ENCODE peak calls at places on chromosomes 5 and 9, in seven cellular contexts. L is choroid plexus epithelial cell, N is SK-N-SH, D is caudate nucleus, B is cardiac fibroblast, S is GM04504, E is NCI-H226. G is an unnamed sample.
A peak's percentile ranks its signal among the peaks of the same experiment; 100 is the strongest.

GRCh38 chr9:91033802-91034201 is 232.2 kb downstream of the SYK start:
- DNase-seq in L (no peak), N (no peak), D (no peak), B (peak; percentile 22), S (no peak), E (no peak), G (peak; percentile 4)

GRCh38 chr9:35792044-35792813 is 838 bp downstream of the NPR2 start:
- DNase-seq in L (no peak), N (no peak), D (no peak), B (no peak), S (no peak), E (no peak), G (no peak)

GRCh38 chr5:42784132-42784531 is 27.5 kb downstream of the CCDC152 start:
- DNase-seq in L (peak; percentile 5), N (no peak), D (no peak), B (peak; percentile 45), S (no peak), E (peak; percentile 9), G (no peak)

GRCh38 chr5:169576181-169576598 is 7.4 kb upstream of the SPDL1 start:
- DNase-seq in L (peak; percentile 71), N (no peak), D (no peak), B (peak; percentile 94), S (peak; percentile 88), E (peak; percentile 95), G (no peak)

GRCh38 chr9:129281506-129282145 is 103.6 kb upstream of the IER5L start:
- DNase-seq in L (no peak), N (no peak), D (no peak), B (no peak), S (no peak), E (no peak), G (no peak)

GRCh38 chr5:90932052-90932699 is 373.6 kb downstream of the ADGRV1 start:
- DNase-seq in L (peak; percentile 89), N (peak; percentile 77), D (no peak), B (peak; percentile 86), S (peak; percentile 32), E (peak; percentile 44), G (peak; percentile 44)

GRCh38 chr5:68231414-68232076 is 16.0 kb downstream of the PIK3R1 start:
- DNase-seq in L (no peak), N (no peak), D (no peak), B (no peak), S (no peak), E (no peak), G (no peak)

GRCh38 chr5:131382407-131383395 is 118.8 kb downstream of the CDC42SE2 start:
- DNase-seq in L (peak; percentile 86), N (peak; percentile 64), D (no peak), B (peak; percentile 73), S (no peak), E (peak; percentile 62), G (peak; percentile 50)

GRCh38 chr5:96733771-96734498 is 71.8 kb downstream of the CAST start:
- DNase-seq in L (no peak), N (no peak), D (no peak), B (peak; percentile 23), S (no peak), E (peak; percentile 63), G (peak; percentile 54)

GRCh38 chr9:125106285-125106893 is 36.9 kb downstream of the SCAI start:
- DNase-seq in L (peak; percentile 81), N (no peak), D (no peak), B (peak; percentile 59), S (peak; percentile 40), E (peak; percentile 49), G (no peak)

GRCh38 chr5:122195784-122196394 is 66.5 kb downstream of the ZNF474 start:
- DNase-seq in L (peak; percentile 80), N (peak; percentile 35), D (no peak), B (peak; percentile 78), S (no peak), E (peak; percentile 46), G (peak; percentile 28)

GRCh38 chr9:120883608-120883996 is 6.6 kb upstream of the PHF19 start:
- DNase-seq in L (no peak), N (no peak), D (no peak), B (no peak), S (no peak), E (no peak), G (no peak)

GRCh38 chr5:141272906-141273305 is 27.7 kb downstream of the PCDHB15 start:
- DNase-seq in L (no peak), N (no peak), D (no peak), B (no peak), S (no peak), E (no peak), G (no peak)

GRCh38 chr9:134314950-134315715 is 11.1 kb upstream of the RXRA start:
- DNase-seq in L (no peak), N (no peak), D (no peak), B (no peak), S (no peak), E (no peak), G (no peak)

G was measured in HCT116.